ENCODE peak calls at places on chromosomes 13 and 19, in five cellular contexts. L is mammary epithelial cell, A is mesothelial cell of epicardium, P is Caco-2, Y is cardiac fibroblast. N is an unnamed sample.
A peak's percentile ranks its signal among the peaks of the same experiment; 100 is the strongest.

GRCh38 chr19:5216141-5216847 is 124.3 kb downstream of the PTPRS start:
- DNase-seq in L (no peak), A (no peak), P (no peak), Y (no peak), N (no peak)

GRCh38 chr13:98353750-98354149 is 176.7 kb upstream of the RNF113B start:
- DNase-seq in P (no peak), A (no peak), L (no peak), Y (no peak), N (no peak)

GRCh38 chr13:78608705-78609463 is 5.5 kb upstream of the POU4F1 start:
- DNase-seq in L (no peak), Y (no peak), A (no peak), P (no peak), N (no peak)

GRCh38 chr13:59111711-59112110 is 1052.0 kb downstream of the DIAPH3 start:
- DNase-seq in A (no peak), Y (peak; percentile 86), P (no peak), L (no peak), N (no peak)

GRCh38 chr13:39040206-39040605 is 1.9 kb downstream of the NHLRC3 start:
- DNase-seq in Y (no peak), P (no peak), A (no peak), L (no peak), N (no peak)

GRCh38 chr13:47459512-47459911 is 541.6 kb downstream of the SUCLA2 start:
- DNase-seq in L (no peak), Y (peak; percentile 42), A (no peak), P (no peak), N (no peak)

GRCh38 chr19:34806976-34807860 is 34.2 kb upstream of the ZNF599 start:
- DNase-seq in Y (peak; percentile 6), L (no peak), P (no peak), A (no peak), N (no peak)

GRCh38 chr19:4807188-4807587 is 15.7 kb downstream of the FEM1A start:
- DNase-seq in Y (no peak), L (no peak), A (no peak), P (no peak), N (no peak)

GRCh38 chr19:34430738-34431625 is 2.8 kb downstream of the UBA2 start:
- DNase-seq in P (peak; percentile 49), L (peak; percentile 45), A (no peak), Y (peak; percentile 73), N (no peak)

GRCh38 chr13:60577761-60578160 is 180.7 kb downstream of the TDRD3 start:
- DNase-seq in L (no peak), A (no peak), Y (no peak), P (no peak), N (no peak)

GRCh38 chr13:91813255-91813654 is 414.8 kb downstream of the GPC5 start:
- DNase-seq in A (no peak), P (no peak), L (no peak), Y (no peak), N (no peak)

GRCh38 chr19:4567584-4568071 is 8.1 kb upstream of the SEMA6B start:
- DNase-seq in A (no peak), P (peak; percentile 75), L (no peak), Y (peak; percentile 79), N (peak; percentile 58)

GRCh38 chr19:49342291-49342721 is 7.1 kb downstream of the CD37 start:
- DNase-seq in Y (no peak), L (no peak), P (no peak), A (no peak), N (no peak)

GRCh38 chr13:111005364-111005763 is 90.5 kb upstream of the ANKRD10 start:
- DNase-seq in Y (no peak), L (no peak), P (no peak), A (no peak), N (no peak)

GRCh38 chr13:109809216-109809890 is 23.0 kb upstream of the IRS2 start:
- DNase-seq in L (no peak), Y (no peak), A (no peak), P (no peak), N (no peak)

GRCh38 chr19:39320948-39321831 is 527 bp upstream of the LRFN1 start:
- DNase-seq in P (no peak), L (no peak), Y (no peak), A (no peak), N (no peak)

DNA sequence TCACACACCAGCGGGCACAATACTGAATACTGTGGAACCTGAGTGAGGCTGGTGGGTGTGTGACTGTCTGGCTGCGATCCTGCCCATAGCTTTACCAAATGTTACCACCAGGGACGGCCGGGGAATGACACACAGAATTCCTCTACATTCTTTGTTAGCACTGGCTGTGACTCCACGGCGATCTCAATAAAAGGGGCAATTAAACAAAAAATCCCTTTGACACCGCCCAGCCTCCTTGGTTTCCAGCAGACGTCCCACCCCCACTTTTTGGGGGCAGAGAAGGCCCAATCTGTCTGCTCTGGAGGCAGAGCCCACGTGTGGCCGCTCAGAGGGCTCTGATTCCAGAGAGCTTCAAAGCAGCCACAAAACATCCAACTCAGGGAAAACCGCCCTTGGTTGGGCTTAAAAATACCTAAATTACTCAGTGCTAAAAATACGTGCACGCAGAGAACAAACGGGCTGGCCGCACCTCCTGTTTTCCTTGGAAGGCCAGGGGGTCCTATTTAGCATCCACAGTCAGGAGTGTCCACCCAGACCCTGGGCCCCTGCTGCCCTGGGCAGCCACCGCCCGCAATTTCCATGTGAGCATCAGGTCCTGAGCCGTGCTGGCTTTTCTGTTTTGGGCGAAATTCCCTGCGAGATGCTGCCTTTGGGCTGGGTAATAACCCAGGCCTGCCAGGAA is 47.8 kb downstream of the GADD45B start:
- DNase-seq in A (no peak), Y (peak; percentile 78), L (no peak), P (no peak), N (no peak)
- TF ChIP-seq CTCF in A (peak; percentile 32), Y (peak; percentile 51), L (peak; percentile 39), P (no peak), N (no peak)

GRCh38 chr19:58519087-58519354 is 589 bp downstream of the ZBTB45 start:
- DNase-seq in Y (peak; percentile 77), P (peak; percentile 84), A (peak; percentile 55), L (peak; percentile 67), N (peak; percentile 27)
- TF ChIP-seq CTCF in Y (peak; percentile 80), P (peak; percentile 46), A (no peak), L (peak; percentile 74), N (no peak)

GRCh38 chr19:33133438-33134031 is 1.6 kb downstream of the WDR88 start:
- DNase-seq in Y (no peak), A (no peak), P (peak; percentile 40), L (no peak), N (no peak)
- TF ChIP-seq CTCF in Y (no peak), A (no peak), P (no peak), L (no peak), N (no peak)

GRCh38 chr13:28100149-28101121 is at the start of gene FLT3:
- DNase-seq in L (peak; percentile 55), P (peak; percentile 57), A (no peak), Y (peak; percentile 17), N (no peak)
- TF ChIP-seq CTCF in L (no peak), P (no peak), A (no peak), Y (no peak), N (no peak)

GRCh38 chr19:41785653-41786052 is 10.7 kb upstream of the CEACAM3 start:
- DNase-seq in P (peak; percentile 79), A (no peak), Y (peak; percentile 80), L (peak; percentile 44), N (peak; percentile 43)
- TF ChIP-seq CTCF in P (peak; percentile 89), A (peak; percentile 74), Y (peak; percentile 73), L (peak; percentile 86), N (peak; percentile 83)

GRCh38 chr19:11254662-11255061 is 7.7 kb downstream of the DOCK6 start:
- DNase-seq in P (no peak), L (no peak), A (no peak), Y (no peak), N (no peak)
- TF ChIP-seq CTCF in P (no peak), L (peak; percentile 35), A (no peak), Y (no peak), N (no peak)

DNA sequence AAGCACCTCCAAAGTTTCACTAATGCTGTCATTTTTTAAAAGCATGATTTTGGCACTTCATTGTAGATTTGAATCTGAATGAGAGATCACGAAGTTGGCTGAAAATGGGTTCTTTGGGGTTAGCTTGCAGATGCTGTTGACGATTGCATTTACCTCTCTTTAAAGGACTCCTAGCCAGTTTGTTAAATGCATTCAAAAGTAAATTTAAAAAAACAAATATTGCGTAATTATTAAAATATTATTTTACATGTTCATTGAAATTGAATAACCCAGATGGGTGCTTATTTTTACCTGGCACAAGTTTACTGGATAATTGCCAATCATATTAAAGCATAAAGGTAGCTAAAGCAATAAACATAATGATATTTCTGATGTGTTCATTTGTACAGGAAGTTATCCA is 172.2 kb downstream of the ABCC4 start:
- DNase-seq in L (no peak), P (no peak), Y (no peak), A (no peak), N (no peak)
- TF ChIP-seq CTCF in L (no peak), P (no peak), Y (no peak), A (no peak), N (no peak)